ENCODE peak calls at places on chromosomes 11 and 22, in four cellular contexts. K is omental fat pad, V is HFFc6, H is mammary epithelial cell. R is an unnamed sample.

GRCh38 chr11:57432714-57433163 is 5.8 kb upstream of the SLC43A3 start:
- DNase-seq in H (peak), K (no peak), V (peak), R (no peak)

GRCh38 chr11:117931971-117932370 is 2.8 kb upstream of the TMPRSS13 start:
- DNase-seq in H (no peak), V (no peak), K (no peak), R (no peak)

GRCh38 chr11:44010789-44011251 is 37.0 kb upstream of the ACCSL start:
- DNase-seq in K (no peak), H (no peak), V (peak), R (no peak)

GRCh38 chr11:35144103-35144741 is 5.3 kb downstream of the CD44 start:
- DNase-seq in V (peak), K (no peak), H (peak), R (no peak)

GRCh38 chr11:28529046-28529445 is 420.9 kb downstream of the METTL15 start:
- DNase-seq in V (no peak), H (no peak), K (no peak), R (no peak)

GRCh38 chr11:102596578-102596977 is 28.6 kb downstream of the MMP20 start:
- DNase-seq in H (no peak), K (no peak), V (no peak), R (no peak)

GRCh38 chr11:76631566-76632308 is 38.8 kb downstream of the LRRC32 start:
- DNase-seq in V (no peak), K (no peak), H (no peak), R (no peak)

GRCh38 chr11:75450826-75451783 is 18.1 kb upstream of the KLHL35 start:
- DNase-seq in H (no peak), K (no peak), V (no peak), R (no peak)

DNA sequence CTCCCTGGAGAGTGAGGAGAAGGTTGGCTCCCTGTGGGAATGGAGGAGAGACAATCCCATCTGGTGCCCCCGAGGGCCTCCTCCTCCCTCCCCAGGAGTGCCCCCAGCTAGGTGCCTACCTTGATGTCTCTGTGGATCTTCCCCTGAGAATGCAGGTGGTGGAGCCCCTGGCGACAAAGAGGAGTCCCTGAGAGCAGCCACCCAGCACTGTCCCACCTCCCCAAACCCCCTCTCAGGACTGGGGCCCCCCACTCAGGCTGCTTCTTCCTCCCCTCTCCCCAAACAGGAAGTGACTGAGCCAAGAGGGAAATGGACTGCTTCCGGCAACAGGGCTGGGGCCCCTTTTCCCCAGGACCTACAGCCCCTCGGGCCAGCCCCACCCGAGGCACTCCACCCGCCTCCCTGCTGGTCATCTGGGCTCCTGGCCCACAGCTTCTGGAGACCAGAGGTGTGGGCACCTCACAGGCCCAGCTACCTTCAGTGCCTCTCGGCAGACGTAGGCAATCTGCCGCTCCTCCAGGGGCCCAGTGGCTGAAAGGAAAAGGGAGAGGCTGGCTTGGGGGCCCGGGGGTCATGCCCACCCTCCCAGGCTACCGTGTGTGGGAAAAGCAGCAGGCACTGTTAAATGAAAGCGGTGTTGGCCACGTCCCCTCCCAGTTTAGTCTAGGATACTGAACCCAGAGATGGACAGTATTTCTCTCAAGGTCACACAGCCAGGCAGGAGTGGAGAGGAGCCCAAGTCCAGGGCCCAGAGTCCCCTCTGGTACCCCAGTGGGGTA is 1.2 kb downstream of the MAP4K2 start:
- DNase-seq in V (no peak), K (no peak), H (no peak), R (no peak)
- TF ChIP-seq CTCF in V (no peak), K (no peak), H (no peak), R (no peak)

GRCh38 chr11:64728757-64729365 is 5.9 kb upstream of the NRXN2 start:
- DNase-seq in K (no peak), H (no peak), V (no peak), R (no peak)

GRCh38 chr11:64724863-64725535 is 2.0 kb upstream of the NRXN2 start:
- DNase-seq in H (no peak), V (no peak), K (no peak), R (no peak)

GRCh38 chr11:64725601-64726139 is 2.7 kb upstream of the NRXN2 start:
- DNase-seq in V (no peak), K (no peak), H (no peak), R (no peak)

GRCh38 chr11:64726211-64726641 is 3.2 kb upstream of the NRXN2 start:
- DNase-seq in K (no peak), V (no peak), H (no peak), R (no peak)

GRCh38 chr11:64727131-64727530 is 4.1 kb upstream of the NRXN2 start:
- DNase-seq in H (no peak), V (no peak), K (no peak), R (no peak)
- TF ChIP-seq CTCF in H (no peak), V (no peak), K (no peak), R (no peak)

GRCh38 chr11:60703374-60703773 is 4.0 kb downstream of the MS4A8 start:
- DNase-seq in V (no peak), K (no peak), H (no peak), R (no peak)

GRCh38 chr11:60699282-60699681 is at the start of gene MS4A8:
- DNase-seq in H (no peak), V (no peak), K (no peak), R (no peak)

GRCh38 chr11:60705895-60706294 is 6.5 kb downstream of the MS4A8 start:
- DNase-seq in H (no peak), V (no peak), K (no peak), R (no peak)

GRCh38 chr11:60701509-60701818 is 2.1 kb downstream of the MS4A8 start:
- DNase-seq in K (no peak), V (no peak), H (no peak), R (no peak)

GRCh38 chr11:60700689-60701508 is 1.5 kb downstream of the MS4A8 start:
- DNase-seq in V (no peak), H (no peak), K (no peak), R (no peak)
- TF ChIP-seq CTCF in V (peak), H (peak), K (no peak), R (peak)

DNA sequence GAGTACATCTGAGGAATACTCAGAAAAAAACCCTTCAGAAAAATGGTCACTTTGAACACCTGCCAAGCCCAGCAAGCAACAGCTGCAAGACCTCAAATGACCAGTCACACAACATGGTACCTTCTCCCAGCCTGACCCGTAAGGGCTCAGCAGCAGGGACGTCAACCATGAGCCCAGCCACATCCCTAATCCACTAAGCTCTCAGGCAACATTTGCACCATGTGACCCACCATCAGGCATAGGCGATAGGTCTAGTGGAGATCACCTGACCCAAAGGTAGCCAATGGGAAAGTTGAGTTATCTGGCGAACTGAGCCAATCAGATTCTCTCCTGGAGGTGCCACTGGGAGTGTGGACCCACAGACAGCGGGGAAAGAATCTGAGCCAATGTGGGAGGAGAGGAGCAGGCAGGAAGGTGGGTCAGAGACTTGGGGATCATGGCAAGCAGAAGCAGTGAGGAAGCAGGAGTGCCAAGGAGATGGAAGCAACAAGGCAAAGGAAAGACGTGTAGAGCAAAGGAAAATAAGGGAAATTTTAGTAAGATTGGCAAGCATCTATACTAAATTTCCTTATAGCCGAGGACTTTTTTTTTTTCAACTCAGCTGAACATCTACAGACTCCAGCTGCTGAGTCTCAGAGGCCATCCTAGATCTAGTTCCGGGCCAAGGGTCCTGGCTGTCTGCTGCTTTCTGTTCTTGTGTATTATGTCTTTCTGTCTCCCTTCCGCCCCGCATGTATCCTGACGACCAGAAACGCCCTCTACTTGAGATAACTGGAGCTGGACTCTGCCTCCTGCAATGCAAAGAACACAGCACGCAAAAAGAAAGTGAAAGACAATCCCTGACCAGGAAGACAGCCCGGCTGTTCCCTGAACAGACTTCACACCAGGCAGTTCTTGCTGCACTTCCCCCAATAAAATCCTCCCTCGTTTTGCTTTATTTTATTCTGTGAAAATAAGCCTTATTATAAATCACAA is 11.0 kb upstream of the PLAAT2 start:
- DNase-seq in H (peak), V (peak), K (no peak), R (no peak)
- TF ChIP-seq CTCF in H (peak), V (peak), K (no peak), R (no peak)

DNA sequence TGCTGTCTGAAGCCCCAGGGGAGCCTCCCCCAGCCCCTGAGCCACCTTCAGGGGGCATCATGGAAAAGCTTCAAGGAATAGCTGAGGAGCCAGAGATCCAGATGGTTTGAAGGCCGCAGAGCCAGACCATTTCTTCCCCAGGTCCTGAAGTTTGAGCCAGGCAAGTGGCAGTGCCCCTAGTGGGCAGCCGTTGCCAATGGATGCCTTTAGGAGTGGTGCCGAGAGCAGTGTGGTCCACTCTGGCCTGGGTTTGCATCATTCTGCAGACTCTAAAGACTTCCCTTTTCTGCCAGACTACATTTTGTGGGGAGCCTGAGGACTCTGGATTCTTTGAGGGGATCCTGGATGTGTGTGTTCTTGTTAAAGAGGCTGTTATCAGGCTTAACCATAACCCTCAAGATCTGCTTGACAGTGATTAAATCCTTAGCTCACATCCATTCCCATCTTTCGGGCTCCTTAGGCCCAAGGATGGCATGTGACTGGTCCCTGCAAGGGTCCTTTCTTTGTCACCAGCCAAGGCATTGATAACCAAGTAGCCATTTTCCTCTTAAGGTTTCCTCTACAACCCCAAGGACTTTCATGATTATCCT is 13.1 kb downstream of the HINFP start:
- DNase-seq in K (no peak), H (no peak), V (no peak), R (no peak)
- TF ChIP-seq CTCF in K (no peak), H (peak), V (peak), R (peak)

GRCh38 chr22:42692239-42693054 is 28.2 kb downstream of the A4GALT start:
- DNase-seq in V (no peak), K (no peak), H (no peak), R (no peak)
- TF ChIP-seq CTCF in V (peak), K (no peak), H (no peak), R (no peak)

GRCh38 chr11:60756307-60757032 is at the start of gene MS4A15:
- DNase-seq in V (no peak), H (peak), K (no peak), R (no peak)
- TF ChIP-seq CTCF in V (peak), H (peak), K (no peak), R (peak)

DNA sequence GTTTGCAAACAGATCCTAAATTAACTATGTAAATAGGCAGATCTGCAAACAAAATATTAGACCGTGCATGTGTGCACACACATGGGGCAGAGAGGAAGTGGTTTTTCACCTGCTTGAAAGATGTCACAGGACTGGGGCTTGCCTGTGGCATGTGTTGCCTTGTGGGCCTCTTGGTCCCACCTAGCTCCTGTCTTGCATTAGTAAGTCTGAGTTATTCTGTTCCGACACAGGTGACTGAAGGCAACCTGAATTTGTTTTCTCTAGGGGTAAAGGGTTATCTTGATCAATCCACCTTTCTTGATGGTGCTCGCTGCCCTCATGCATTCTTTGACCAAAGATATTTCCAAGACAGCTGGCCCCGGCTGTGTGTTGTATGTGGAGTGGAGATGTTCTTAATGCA is 667.5 kb downstream of the NTM start:
- DNase-seq in K (no peak), H (no peak), V (no peak), R (no peak)
- TF ChIP-seq CTCF in K (no peak), H (no peak), V (no peak), R (no peak)

GRCh38 chr22:44091751-44092150 is 67.6 kb downstream of the PARVB start:
- DNase-seq in V (no peak), H (no peak), K (no peak), R (no peak)

GRCh38 chr22:44092636-44093220 is 68.6 kb downstream of the PARVB start:
- DNase-seq in H (no peak), V (no peak), K (no peak), R (no peak)

GRCh38 chr22:44090571-44090905 is 66.4 kb downstream of the PARVB start:
- DNase-seq in H (no peak), K (no peak), V (no peak), R (no peak)

GRCh38 chr22:44089717-44090570 is 65.8 kb downstream of the PARVB start:
- DNase-seq in V (no peak), H (no peak), K (no peak), R (no peak)

DNA sequence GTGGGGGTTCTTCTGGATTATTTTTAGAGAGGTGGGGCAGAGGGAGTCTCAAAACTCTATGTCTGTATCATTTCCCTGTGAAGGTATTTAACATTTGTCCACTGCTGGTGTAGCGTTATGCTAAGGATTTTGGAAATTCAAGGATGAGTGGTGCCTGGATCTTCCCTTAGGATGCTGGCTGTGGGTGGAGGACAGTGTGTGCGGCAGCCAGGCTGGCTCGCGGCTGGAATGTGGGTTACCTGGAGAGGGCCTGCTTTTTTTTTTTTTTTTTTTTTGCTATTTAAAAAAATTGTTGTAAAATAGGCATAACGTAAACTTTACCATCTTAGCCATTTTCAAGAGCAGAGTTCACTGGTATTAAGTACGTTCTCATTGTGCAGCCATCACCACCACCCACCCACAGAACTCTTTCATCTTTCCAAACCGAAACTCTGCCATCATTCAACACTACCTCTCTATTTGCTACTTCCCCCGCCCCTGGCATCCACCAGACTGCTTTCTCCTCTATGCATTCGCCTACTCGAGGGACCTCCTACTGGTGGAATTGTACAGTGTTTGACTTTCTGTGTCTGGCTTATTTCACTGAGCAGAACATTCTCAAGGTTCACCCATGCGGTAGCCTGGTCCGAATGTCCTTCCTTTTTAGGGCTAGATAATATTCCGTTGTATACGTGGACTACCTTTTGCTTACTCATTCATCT is 67.1 kb downstream of the PARVB start:
- DNase-seq in K (no peak), H (no peak), V (no peak), R (no peak)
- TF ChIP-seq CTCF in K (no peak), H (peak), V (peak), R (peak)

R was measured in mesothelial cell of epicardium.